ENCODE peak calls at places on chromosomes 3 and 15, in ten cellular contexts. One of them, this sample, is unnamed.

GRCh38 chr15:64856429-64857145 is 14.9 kb downstream of the PLEKHO2 start:
- DNase-seq in K562: no peak
- DNase-seq in suprapubic skin: no peak
- DNase-seq in ovary: peak; percentile 51
- DNase-seq in tibial nerve: peak; percentile 39
- DNase-seq in SK-N-SH: peak; percentile 80
- DNase-seq in transverse colon: no peak
- DNase-seq in A549: no peak
- DNase-seq in upper lobe of left lung: no peak
- DNase-seq in HepG2: peak; percentile 78
- DNase-seq in this sample: no peak

GRCh38 chr3:124277516-124277890 is 285.6 kb upstream of the ROPN1 start:
- DNase-seq in tibial nerve: peak; percentile 64
- DNase-seq in transverse colon: peak; percentile 34
- DNase-seq in A549: no peak
- DNase-seq in ovary: peak; percentile 47
- DNase-seq in suprapubic skin: no peak
- DNase-seq in upper lobe of left lung: no peak
- DNase-seq in SK-N-SH: no peak
- DNase-seq in HepG2: no peak
- DNase-seq in K562: no peak
- DNase-seq in this sample: no peak

GRCh38 chr3:95588473-95588872 is 1225.9 kb upstream of the EPHA6 start:
- DNase-seq in ovary: no peak
- DNase-seq in HepG2: no peak
- DNase-seq in SK-N-SH: no peak
- DNase-seq in upper lobe of left lung: peak; percentile 60
- DNase-seq in tibial nerve: no peak
- DNase-seq in suprapubic skin: peak; percentile 68
- DNase-seq in A549: no peak
- DNase-seq in K562: no peak
- DNase-seq in transverse colon: no peak
- DNase-seq in this sample: no peak

GRCh38 chr3:14216257-14217048 is 37.8 kb downstream of the LSM3 start:
- DNase-seq in SK-N-SH: peak; percentile 85
- DNase-seq in HepG2: peak; percentile 39
- DNase-seq in K562: no peak
- DNase-seq in suprapubic skin: no peak
- DNase-seq in A549: no peak
- DNase-seq in tibial nerve: no peak
- DNase-seq in transverse colon: no peak
- DNase-seq in upper lobe of left lung: no peak
- DNase-seq in ovary: no peak
- DNase-seq in this sample: no peak

GRCh38 chr15:47897525-47897924 is 180.2 kb downstream of the SEMA6D start:
- DNase-seq in ovary: no peak
- DNase-seq in upper lobe of left lung: no peak
- DNase-seq in tibial nerve: no peak
- DNase-seq in A549: no peak
- DNase-seq in HepG2: no peak
- DNase-seq in K562: no peak
- DNase-seq in suprapubic skin: no peak
- DNase-seq in SK-N-SH: no peak
- DNase-seq in transverse colon: no peak
- DNase-seq in this sample: no peak

GRCh38 chr3:51937014-51937413 is 4.7 kb downstream of the RRP9 start:
- DNase-seq in transverse colon: no peak
- DNase-seq in SK-N-SH: no peak
- DNase-seq in suprapubic skin: peak; percentile 63
- DNase-seq in ovary: no peak
- DNase-seq in K562: peak; percentile 29
- DNase-seq in upper lobe of left lung: no peak
- DNase-seq in A549: no peak
- DNase-seq in tibial nerve: no peak
- DNase-seq in HepG2: no peak
- DNase-seq in this sample: peak; percentile 7

GRCh38 chr3:126908752-126909275 is 74.1 kb upstream of the PLXNA1 start:
- DNase-seq in SK-N-SH: no peak
- DNase-seq in K562: peak; percentile 73
- DNase-seq in HepG2: no peak
- DNase-seq in ovary: no peak
- DNase-seq in upper lobe of left lung: no peak
- DNase-seq in suprapubic skin: no peak
- DNase-seq in A549: no peak
- DNase-seq in transverse colon: no peak
- DNase-seq in tibial nerve: no peak
- DNase-seq in this sample: no peak

GRCh38 chr3:111548060-111548459 is 6.1 kb downstream of the CD96 start:
- DNase-seq in SK-N-SH: no peak
- DNase-seq in suprapubic skin: no peak
- DNase-seq in ovary: no peak
- DNase-seq in A549: no peak
- DNase-seq in K562: no peak
- DNase-seq in transverse colon: no peak
- DNase-seq in upper lobe of left lung: no peak
- DNase-seq in tibial nerve: no peak
- DNase-seq in HepG2: no peak
- DNase-seq in this sample: no peak

GRCh38 chr15:64536244-64536836 is 76.0 kb downstream of the ZNF609 start:
- DNase-seq in tibial nerve: no peak
- DNase-seq in upper lobe of left lung: no peak
- DNase-seq in HepG2: peak; percentile 85
- DNase-seq in A549: peak; percentile 84
- DNase-seq in K562: no peak
- DNase-seq in ovary: no peak
- DNase-seq in suprapubic skin: no peak
- DNase-seq in transverse colon: no peak
- DNase-seq in SK-N-SH: no peak
- DNase-seq in this sample: no peak

GRCh38 chr3:129908417-129908816 is 14.9 kb upstream of the TMCC1 start:
- DNase-seq in transverse colon: no peak
- DNase-seq in HepG2: peak; percentile 67
- DNase-seq in K562: no peak
- DNase-seq in ovary: no peak
- DNase-seq in SK-N-SH: no peak
- DNase-seq in upper lobe of left lung: no peak
- DNase-seq in A549: no peak
- DNase-seq in suprapubic skin: no peak
- DNase-seq in tibial nerve: no peak
- DNase-seq in this sample: no peak

GRCh38 chr3:171505822-171506333 is 45.7 kb upstream of the TNIK start:
- DNase-seq in upper lobe of left lung: no peak
- DNase-seq in ovary: no peak
- DNase-seq in HepG2: no peak
- DNase-seq in SK-N-SH: no peak
- DNase-seq in A549: no peak
- DNase-seq in tibial nerve: no peak
- DNase-seq in K562: no peak
- DNase-seq in suprapubic skin: no peak
- DNase-seq in transverse colon: no peak
- DNase-seq in this sample: no peak

GRCh38 chr3:171508206-171508605 is 48.0 kb upstream of the TNIK start:
- DNase-seq in transverse colon: no peak
- DNase-seq in SK-N-SH: no peak
- DNase-seq in upper lobe of left lung: no peak
- DNase-seq in suprapubic skin: no peak
- DNase-seq in A549: no peak
- DNase-seq in tibial nerve: no peak
- DNase-seq in K562: no peak
- DNase-seq in ovary: no peak
- DNase-seq in HepG2: no peak
- DNase-seq in this sample: no peak

GRCh38 chr3:171504376-171504775 is 44.2 kb upstream of the TNIK start:
- DNase-seq in tibial nerve: no peak
- DNase-seq in upper lobe of left lung: no peak
- DNase-seq in K562: no peak
- DNase-seq in A549: no peak
- DNase-seq in suprapubic skin: no peak
- DNase-seq in ovary: no peak
- DNase-seq in transverse colon: no peak
- DNase-seq in SK-N-SH: no peak
- DNase-seq in HepG2: no peak
- DNase-seq in this sample: no peak

GRCh38 chr3:171508676-171509075 is 48.5 kb upstream of the TNIK start:
- DNase-seq in suprapubic skin: no peak
- DNase-seq in K562: no peak
- DNase-seq in HepG2: no peak
- DNase-seq in upper lobe of left lung: no peak
- DNase-seq in SK-N-SH: no peak
- DNase-seq in tibial nerve: no peak
- DNase-seq in ovary: no peak
- DNase-seq in transverse colon: no peak
- DNase-seq in A549: no peak
- DNase-seq in this sample: no peak

GRCh38 chr3:171506743-171507319 is 46.6 kb upstream of the TNIK start:
- DNase-seq in HepG2: no peak
- DNase-seq in tibial nerve: no peak
- DNase-seq in SK-N-SH: no peak
- DNase-seq in upper lobe of left lung: no peak
- DNase-seq in A549: no peak
- DNase-seq in transverse colon: no peak
- DNase-seq in suprapubic skin: no peak
- DNase-seq in ovary: no peak
- DNase-seq in K562: no peak
- DNase-seq in this sample: no peak
- TF ChIP-seq EP300 in HepG2: no peak
- TF ChIP-seq EP300 in tibial nerve: no peak
- TF ChIP-seq EP300 in SK-N-SH: no peak
- TF ChIP-seq EP300 in upper lobe of left lung: no peak
- TF ChIP-seq EP300 in A549: no peak
- TF ChIP-seq EP300 in transverse colon: no peak
- TF ChIP-seq EP300 in suprapubic skin: no peak
- TF ChIP-seq EP300 in ovary: no peak
- TF ChIP-seq EP300 in K562: no peak
- TF ChIP-seq EP300 in this sample: no peak

GRCh38 chr3:176739169-176739568 is 458.1 kb downstream of the TBL1XR1 start:
- DNase-seq in ovary: no peak
- DNase-seq in suprapubic skin: no peak
- DNase-seq in A549: no peak
- DNase-seq in K562: no peak
- DNase-seq in tibial nerve: no peak
- DNase-seq in HepG2: no peak
- DNase-seq in upper lobe of left lung: no peak
- DNase-seq in SK-N-SH: no peak
- DNase-seq in transverse colon: no peak
- DNase-seq in this sample: no peak
- TF ChIP-seq EP300 in ovary: no peak
- TF ChIP-seq EP300 in suprapubic skin: no peak
- TF ChIP-seq EP300 in A549: no peak
- TF ChIP-seq EP300 in K562: no peak
- TF ChIP-seq EP300 in tibial nerve: no peak
- TF ChIP-seq EP300 in HepG2: no peak
- TF ChIP-seq EP300 in upper lobe of left lung: no peak
- TF ChIP-seq EP300 in SK-N-SH: no peak
- TF ChIP-seq EP300 in transverse colon: no peak
- TF ChIP-seq EP300 in this sample: no peak

GRCh38 chr3:189330066-189330465 is 158.3 kb downstream of the TPRG1 start:
- DNase-seq in transverse colon: no peak
- DNase-seq in A549: no peak
- DNase-seq in tibial nerve: no peak
- DNase-seq in HepG2: no peak
- DNase-seq in K562: no peak
- DNase-seq in SK-N-SH: no peak
- DNase-seq in upper lobe of left lung: no peak
- DNase-seq in ovary: no peak
- DNase-seq in suprapubic skin: no peak
- DNase-seq in this sample: no peak

GRCh38 chr3:189322339-189322738 is 150.6 kb downstream of the TPRG1 start:
- DNase-seq in upper lobe of left lung: no peak
- DNase-seq in K562: no peak
- DNase-seq in suprapubic skin: no peak
- DNase-seq in A549: no peak
- DNase-seq in transverse colon: no peak
- DNase-seq in tibial nerve: no peak
- DNase-seq in SK-N-SH: no peak
- DNase-seq in HepG2: no peak
- DNase-seq in ovary: no peak
- DNase-seq in this sample: no peak

GRCh38 chr3:189320511-189320910 is 148.7 kb downstream of the TPRG1 start:
- DNase-seq in suprapubic skin: no peak
- DNase-seq in ovary: no peak
- DNase-seq in SK-N-SH: no peak
- DNase-seq in K562: no peak
- DNase-seq in transverse colon: no peak
- DNase-seq in A549: no peak
- DNase-seq in HepG2: no peak
- DNase-seq in tibial nerve: no peak
- DNase-seq in upper lobe of left lung: no peak
- DNase-seq in this sample: no peak

GRCh38 chr3:189324538-189325138 is 152.9 kb downstream of the TPRG1 start:
- DNase-seq in SK-N-SH: no peak
- DNase-seq in transverse colon: peak; percentile 84
- DNase-seq in upper lobe of left lung: no peak
- DNase-seq in A549: peak; percentile 62
- DNase-seq in K562: no peak
- DNase-seq in ovary: no peak
- DNase-seq in HepG2: peak; percentile 85
- DNase-seq in tibial nerve: no peak
- DNase-seq in suprapubic skin: no peak
- DNase-seq in this sample: peak; percentile 78

GRCh38 chr3:189325454-189325853 is 153.7 kb downstream of the TPRG1 start:
- DNase-seq in suprapubic skin: no peak
- DNase-seq in HepG2: no peak
- DNase-seq in SK-N-SH: no peak
- DNase-seq in ovary: no peak
- DNase-seq in K562: no peak
- DNase-seq in A549: no peak
- DNase-seq in upper lobe of left lung: no peak
- DNase-seq in tibial nerve: no peak
- DNase-seq in transverse colon: no peak
- DNase-seq in this sample: no peak
- TF ChIP-seq EP300 in suprapubic skin: no peak
- TF ChIP-seq EP300 in HepG2: no peak
- TF ChIP-seq EP300 in SK-N-SH: no peak
- TF ChIP-seq EP300 in ovary: no peak
- TF ChIP-seq EP300 in K562: no peak
- TF ChIP-seq EP300 in A549: no peak
- TF ChIP-seq EP300 in upper lobe of left lung: no peak
- TF ChIP-seq EP300 in tibial nerve: no peak
- TF ChIP-seq EP300 in transverse colon: no peak
- TF ChIP-seq EP300 in this sample: no peak

DNA sequence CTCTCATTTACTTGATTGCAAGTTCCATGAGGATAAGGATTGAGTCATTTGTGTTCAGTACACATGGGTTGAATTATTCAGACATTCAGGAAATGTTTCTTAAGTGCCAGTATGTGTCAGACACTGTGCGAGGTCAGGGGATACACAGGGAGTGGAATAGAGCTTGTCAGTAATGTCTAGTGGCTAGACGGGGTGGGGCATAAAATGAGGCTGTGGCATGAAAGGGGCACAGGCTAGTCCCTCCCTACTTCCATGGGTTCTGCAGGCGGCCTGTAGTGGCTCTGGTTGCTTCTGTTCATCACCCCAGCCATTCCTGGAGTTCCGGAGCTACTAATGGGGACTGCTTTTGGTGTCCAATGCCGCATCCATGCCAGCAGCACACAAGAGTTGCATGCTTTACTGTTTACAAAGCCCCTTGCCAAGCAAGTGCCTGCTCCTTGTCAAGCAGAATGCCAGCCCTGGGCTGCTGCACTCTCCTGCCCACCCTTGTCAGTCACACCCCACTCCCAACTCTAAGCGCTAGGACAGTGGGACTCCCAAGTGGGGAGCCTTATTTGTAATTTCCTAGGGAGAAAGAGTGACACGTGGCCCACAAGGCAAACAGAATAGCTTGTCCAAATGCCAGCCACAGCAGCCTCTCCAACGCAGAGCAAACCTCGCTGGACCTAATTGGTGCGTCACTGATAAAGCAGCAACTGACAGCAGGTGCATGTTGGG is 70.8 kb downstream of the RAB11A start:
- DNase-seq in upper lobe of left lung: no peak
- DNase-seq in SK-N-SH: no peak
- DNase-seq in K562: no peak
- DNase-seq in suprapubic skin: no peak
- DNase-seq in HepG2: no peak
- DNase-seq in ovary: no peak
- DNase-seq in tibial nerve: no peak
- DNase-seq in transverse colon: no peak
- DNase-seq in A549: peak; percentile 80
- DNase-seq in this sample: peak; percentile 52
- TF ChIP-seq EP300 in upper lobe of left lung: no peak
- TF ChIP-seq EP300 in SK-N-SH: no peak
- TF ChIP-seq EP300 in K562: no peak
- TF ChIP-seq EP300 in suprapubic skin: no peak
- TF ChIP-seq EP300 in HepG2: no peak
- TF ChIP-seq EP300 in ovary: no peak
- TF ChIP-seq EP300 in tibial nerve: no peak
- TF ChIP-seq EP300 in transverse colon: no peak
- TF ChIP-seq EP300 in A549: no peak
- TF ChIP-seq EP300 in this sample: no peak

This sample was measured in stomach.